ENCODE peak calls at places on chromosomes 1 and 21, in six cellular contexts. V is GM12892, B is K562, O is GM12878, L is SK-N-SH, P is H1. F is an unnamed sample.

GRCh38 chr1:43618521-43619313 is 31.2 kb upstream of the KDM4A start:
- DNase-seq in B (no peak), P (no peak), V (no peak), O (no peak), L (no peak), F (no peak)

GRCh38 chr1:33231166-33231565 is 25.1 kb upstream of the ZNF362 start:
- DNase-seq in P (no peak), B (no peak), V (no peak), O (no peak), L (no peak), F (no peak)

GRCh38 chr21:41065539-41065938 is 102.4 kb upstream of the BACE2 start:
- DNase-seq in B (no peak), P (no peak), L (peak; percentile 25), O (no peak), V (no peak), F (no peak)

GRCh38 chr21:46641656-46642055 is 6.2 kb downstream of the PRMT2 start:
- DNase-seq in O (no peak), B (no peak), L (no peak), P (no peak), V (no peak), F (no peak)

GRCh38 chr1:36115200-36115669 is 9.8 kb downstream of the COL8A2 start:
- DNase-seq in O (no peak), L (peak; percentile 88), V (no peak), B (peak; percentile 39), P (no peak), F (no peak)

GRCh38 chr21:41725421-41726021 is 41.3 kb downstream of the RIPK4 start:
- DNase-seq in B (no peak), P (no peak), O (no peak), L (no peak), V (no peak), F (no peak)

GRCh38 chr1:225470691-225471452 is 43.0 kb upstream of the LBR start:
- DNase-seq in B (no peak), P (no peak), V (no peak), O (no peak), L (no peak), F (no peak)

GRCh38 chr1:8497196-8497878 is 179.4 kb downstream of the SLC45A1 start:
- DNase-seq in P (no peak), V (no peak), L (no peak), B (no peak), O (no peak), F (no peak)

GRCh38 chr1:6107409-6108356 is 62.0 kb downstream of the KCNAB2 start:
- DNase-seq in P (no peak), O (no peak), L (no peak), V (no peak), B (no peak), F (no peak)

GRCh38 chr1:63828322-63829044 is 54.7 kb downstream of the ROR1 start:
- DNase-seq in P (no peak), V (no peak), L (no peak), O (no peak), B (no peak), F (peak; percentile 33)

GRCh38 chr1:201282216-201282615 is 1.1 kb upstream of the PKP1 start:
- DNase-seq in O (no peak), V (no peak), P (no peak), L (no peak), B (no peak), F (no peak)

GRCh38 chr21:35328856-35329455 is 279.9 kb upstream of the RUNX1 start:
- DNase-seq in B (no peak), P (no peak), O (no peak), L (no peak), V (no peak), F (no peak)

GRCh38 chr1:111480682-111481081 is 6.9 kb downstream of the C1orf162 start:
- DNase-seq in O (no peak), B (no peak), V (no peak), L (no peak), P (no peak), F (no peak)

GRCh38 chr1:103448560-103448959 is 76.9 kb upstream of the RNPC3 start:
- DNase-seq in O (no peak), L (no peak), P (no peak), B (no peak), V (no peak), F (no peak)

GRCh38 chr21:15752763-15753407 is 23.1 kb downstream of the USP25 start:
- DNase-seq in O (no peak), P (peak; percentile 94), L (no peak), B (peak; percentile 16), V (no peak), F (no peak)

GRCh38 chr1:65728504-65728903 is 64.2 kb upstream of the PDE4B start:
- DNase-seq in V (no peak), L (no peak), B (peak; percentile 15), P (no peak), O (no peak), F (no peak)

GRCh38 chr1:151988405-151988851 is 5.2 kb downstream of the S100A10 start:
- DNase-seq in B (peak; percentile 47), V (no peak), O (no peak), L (no peak), P (no peak), F (no peak)

GRCh38 chr1:202158810-202159533 is 1.4 kb downstream of the PTPN7 start:
- DNase-seq in V (peak; percentile 55), O (no peak), B (peak; percentile 80), L (no peak), P (no peak), F (peak; percentile 45)

GRCh38 chr21:26900980-26901379 is 55.8 kb upstream of the ADAMTS1 start:
- DNase-seq in B (no peak), V (no peak), L (no peak), P (no peak), O (no peak), F (no peak)

GRCh38 chr21:16624468-16625102 is 888.3 kb upstream of the CXADR start:
- DNase-seq in P (no peak), L (peak; percentile 58), V (no peak), B (no peak), O (no peak), F (no peak)

GRCh38 chr1:151156515-151156819 is at the start of gene TNFAIP8L2:
- DNase-seq in P (no peak), B (peak; percentile 41), L (no peak), V (no peak), O (peak; percentile 32), F (no peak)

GRCh38 chr1:214977133-214977532 is 105.4 kb upstream of the KCNK2 start:
- DNase-seq in P (no peak), L (no peak), B (no peak), V (no peak), O (no peak), F (no peak)

GRCh38 chr21:45542242-45542666 is at the start of gene SLC19A1:
- DNase-seq in L (peak; percentile 99), P (no peak), V (peak; percentile 98), B (peak; percentile 98), O (no peak), F (peak; percentile 98)

GRCh38 chr1:196309386-196309785 is 298.9 kb downstream of the KCNT2 start:
- DNase-seq in L (no peak), P (no peak), V (no peak), B (no peak), O (no peak), F (no peak)

GRCh38 chr1:7616953-7617352 is 154.1 kb upstream of the VAMP3 start:
- DNase-seq in L (no peak), B (no peak), O (no peak), P (no peak), V (no peak), F (no peak)

GRCh38 chr1:53619088-53619810 is 119.7 kb downstream of the GLIS1 start:
- DNase-seq in P (no peak), B (no peak), V (no peak), O (no peak), L (no peak), F (no peak)

GRCh38 chr21:43644609-43645008 is 14.7 kb downstream of the HSF2BP start:
- DNase-seq in V (no peak), P (no peak), L (no peak), B (no peak), O (no peak), F (no peak)

GRCh38 chr21:44866780-44867179 is 6.7 kb downstream of the PTTG1IP start:
- DNase-seq in V (no peak), P (no peak), O (no peak), L (no peak), B (no peak), F (no peak)

GRCh38 chr1:174497461-174497860 is 49.7 kb downstream of the GPR52 start:
- DNase-seq in V (no peak), O (no peak), L (peak; percentile 3), B (no peak), P (no peak), F (no peak)
- TF ChIP-seq TAF1 in V (no peak), O (no peak), L (no peak), B (no peak), P (no peak), F (no peak)

GRCh38 chr1:67590329-67590728 is 94.7 kb upstream of the GADD45A start:
- DNase-seq in B (no peak), L (no peak), O (no peak), V (no peak), P (no peak), F (no peak)
- TF ChIP-seq TAF1 in B (no peak), L (no peak), O (no peak), V (no peak), P (no peak), F (no peak)

GRCh38 chr1:75085931-75086330 is 48.3 kb upstream of the LHX8 start:
- DNase-seq in L (no peak), V (no peak), B (no peak), O (no peak), P (no peak), F (no peak)

GRCh38 chr1:75083223-75083622 is 51.0 kb upstream of the LHX8 start:
- DNase-seq in L (no peak), V (no peak), O (no peak), B (no peak), P (no peak), F (no peak)

GRCh38 chr1:75087278-75087677 is 46.9 kb upstream of the LHX8 start:
- DNase-seq in B (no peak), P (no peak), L (no peak), V (no peak), O (no peak), F (no peak)

GRCh38 chr1:75079535-75080290 is 54.5 kb upstream of the LHX8 start:
- DNase-seq in V (no peak), O (no peak), P (no peak), B (no peak), L (peak; percentile 21), F (no peak)

GRCh38 chr1:75083848-75084514 is 50.2 kb upstream of the LHX8 start:
- DNase-seq in B (no peak), O (no peak), V (no peak), P (no peak), L (no peak), F (no peak)
- TF ChIP-seq TAF1 in B (no peak), O (no peak), V (no peak), P (no peak), L (no peak), F (no peak)

GRCh38 chr1:23224721-23225648 is 7.7 kb upstream of the HTR1D start:
- DNase-seq in B (no peak), O (no peak), V (no peak), L (peak; percentile 82), P (no peak), F (no peak)
- TF ChIP-seq TAF1 in B (no peak), O (no peak), V (no peak), L (no peak), P (no peak), F (no peak)

F was measured in GM12891.